ENCODE peak calls at places on chromosomes 6 and 20, in seven cellular contexts. P is HCT116, D is GM23338, S is neural progenitor cell, E is GM23248, N is MM.1S, R is hepatocyte. U is an unnamed sample.

GRCh38 chr6:121573466-121573865 is 138.0 kb downstream of the GJA1 start:
- DNase-seq in P (no peak), D (no peak), S (no peak), E (peak; percentile 29), N (no peak), R (no peak), U (no peak)

GRCh38 chr6:7154341-7155139 is 46.8 kb downstream of the RREB1 start:
- DNase-seq in P (no peak), D (no peak), S (no peak), E (no peak), N (no peak), R (no peak), U (no peak)

GRCh38 chr6:35919085-35919826 is 1.6 kb downstream of the SRPK1 start:
- DNase-seq in P (no peak), D (peak; percentile 52), S (peak; percentile 31), E (peak; percentile 60), N (peak; percentile 20), R (peak; percentile 19), U (peak; percentile 63)

GRCh38 chr6:142647436-142648389 is 297.3 kb downstream of the HIVEP2 start:
- DNase-seq in P (no peak), D (peak; percentile 49), S (peak; percentile 9), E (no peak), N (no peak), R (no peak), U (no peak)

GRCh38 chr6:28980797-28981390 is 24.2 kb downstream of the ZNF311 start:
- DNase-seq in P (peak; percentile 80), D (peak; percentile 91), S (peak; percentile 92), E (peak; percentile 90), N (peak; percentile 67), R (peak; percentile 90), U (peak; percentile 90)

GRCh38 chr6:17336425-17336824 is 55.3 kb downstream of the RBM24 start:
- DNase-seq in P (no peak), D (no peak), S (no peak), E (no peak), N (no peak), R (peak; percentile 6), U (no peak)

GRCh38 chr6:715709-716450 is 22.9 kb upstream of the EXOC2 start:
- DNase-seq in P (no peak), D (no peak), S (no peak), E (no peak), N (no peak), R (no peak), U (no peak)

GRCh38 chr6:127115032-127115661 is 3.3 kb upstream of the RSPO3 start:
- DNase-seq in P (no peak), D (no peak), S (no peak), E (peak; percentile 89), N (no peak), R (no peak), U (no peak)

GRCh38 chr6:125789576-125790402 is 971 bp upstream of the NCOA7 start:
- DNase-seq in P (no peak), D (peak; percentile 63), S (peak; percentile 59), E (peak; percentile 67), N (peak; percentile 58), R (peak; percentile 73), U (no peak)

GRCh38 chr6:16555550-16555949 is 205.7 kb downstream of the ATXN1 start:
- DNase-seq in P (no peak), D (no peak), S (no peak), E (no peak), N (no peak), R (no peak), U (no peak)

GRCh38 chr6:155837474-155837873 is 381.8 kb upstream of the NOX3 start:
- DNase-seq in P (no peak), D (no peak), S (no peak), E (no peak), N (no peak), R (no peak), U (no peak)

GRCh38 chr20:18288748-18289705 is 700 bp downstream of the ZNF133 start:
- DNase-seq in P (no peak), D (peak; percentile 57), S (peak; percentile 31), E (peak; percentile 66), N (no peak), R (peak; percentile 26), U (no peak)

GRCh38 chr6:107712523-107713213 is 111.4 kb downstream of the SCML4 start:
- DNase-seq in P (no peak), D (no peak), S (no peak), E (peak; percentile 67), N (peak; percentile 76), R (peak; percentile 35), U (no peak)

GRCh38 chr20:4453369-4453768 is 268.3 kb upstream of the PRND start:
- DNase-seq in P (no peak), D (no peak), S (no peak), E (no peak), N (no peak), R (no peak), U (no peak)

GRCh38 chr6:6891949-6892461 is 215.8 kb upstream of the RREB1 start:
- DNase-seq in P (no peak), D (no peak), S (no peak), E (peak; percentile 40), N (no peak), R (no peak), U (peak; percentile 30)

GRCh38 chr6:105363100-105363754 is 39.7 kb downstream of the PREP start:
- DNase-seq in P (no peak), D (peak; percentile 32), S (peak; percentile 47), E (peak; percentile 81), N (peak; percentile 15), R (peak; percentile 44), U (peak; percentile 52)

GRCh38 chr6:130893277-130893676 is 66.1 kb downstream of the SMLR1 start:
- DNase-seq in P (no peak), D (no peak), S (no peak), E (no peak), N (no peak), R (no peak), U (no peak)

GRCh38 chr6:113856571-113857564 is at the start of gene MARCKS:
- DNase-seq in P (peak; percentile 69), D (peak; percentile 94), S (peak; percentile 92), E (peak; percentile 98), N (peak; percentile 78), R (peak; percentile 96), U (peak; percentile 80)

GRCh38 chr6:5181494-5182287 is 79.1 kb downstream of the LYRM4 start:
- DNase-seq in P (no peak), D (no peak), S (no peak), E (no peak), N (no peak), R (peak; percentile 16), U (no peak)

GRCh38 chr20:43549416-43550136 is 9.3 kb upstream of the SGK2 start:
- DNase-seq in P (no peak), D (no peak), S (no peak), E (no peak), N (no peak), R (no peak), U (no peak)

GRCh38 chr20:25000268-25000801 is 7.8 kb upstream of the APMAP start:
- DNase-seq in P (no peak), D (no peak), S (no peak), E (peak; percentile 94), N (no peak), R (peak; percentile 55), U (peak; percentile 98)

GRCh38 chr6:90918361-90918760 is 331.5 kb upstream of the MAP3K7 start:
- DNase-seq in P (no peak), D (no peak), S (no peak), E (no peak), N (no peak), R (no peak), U (no peak)

GRCh38 chr6:33199687-33200233 is 705 bp downstream of the RXRB start:
- DNase-seq in P (peak; percentile 74), D (peak; percentile 92), S (peak; percentile 92), E (peak; percentile 76), N (peak; percentile 81), R (no peak), U (peak; percentile 74)

DNA sequence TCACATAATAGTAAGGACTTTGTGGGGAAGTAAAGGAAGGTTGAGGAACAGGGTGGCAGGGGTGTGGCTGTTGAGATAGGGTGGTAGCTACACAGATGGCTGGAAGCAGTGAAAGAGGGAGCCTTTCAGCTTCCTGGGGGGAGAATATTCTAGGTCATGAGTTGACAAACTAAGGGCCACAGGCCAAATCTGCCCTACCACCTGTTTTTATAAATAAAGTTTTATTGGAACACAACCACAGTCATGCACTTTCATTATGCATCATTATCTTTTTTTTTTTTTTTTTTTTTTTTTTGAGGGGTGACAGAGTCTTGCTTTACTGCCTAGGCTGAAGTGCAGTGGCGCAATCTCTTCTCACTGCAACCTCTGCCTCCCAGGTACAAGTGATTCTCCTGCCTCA is 243.1 kb downstream of the NFATC2 start:
- DNase-seq in P (no peak), D (no peak), S (no peak), E (no peak), N (no peak), R (no peak), U (no peak)
- TF ChIP-seq EZH2phosphoT487 in P (no peak), D (no peak), S (no peak), E (no peak), N (no peak), R (no peak), U (no peak)

GRCh38 chr6:30463651-30464618 is 25.4 kb upstream of the HLA-E start:
- DNase-seq in P (no peak), D (peak; percentile 53), S (no peak), E (peak; percentile 68), N (peak; percentile 76), R (no peak), U (peak; percentile 72)
- TF ChIP-seq EZH2 in P (no peak), D (no peak), S (peak; percentile 67), E (peak; percentile 60), N (no peak), R (no peak), U (no peak)

DNA sequence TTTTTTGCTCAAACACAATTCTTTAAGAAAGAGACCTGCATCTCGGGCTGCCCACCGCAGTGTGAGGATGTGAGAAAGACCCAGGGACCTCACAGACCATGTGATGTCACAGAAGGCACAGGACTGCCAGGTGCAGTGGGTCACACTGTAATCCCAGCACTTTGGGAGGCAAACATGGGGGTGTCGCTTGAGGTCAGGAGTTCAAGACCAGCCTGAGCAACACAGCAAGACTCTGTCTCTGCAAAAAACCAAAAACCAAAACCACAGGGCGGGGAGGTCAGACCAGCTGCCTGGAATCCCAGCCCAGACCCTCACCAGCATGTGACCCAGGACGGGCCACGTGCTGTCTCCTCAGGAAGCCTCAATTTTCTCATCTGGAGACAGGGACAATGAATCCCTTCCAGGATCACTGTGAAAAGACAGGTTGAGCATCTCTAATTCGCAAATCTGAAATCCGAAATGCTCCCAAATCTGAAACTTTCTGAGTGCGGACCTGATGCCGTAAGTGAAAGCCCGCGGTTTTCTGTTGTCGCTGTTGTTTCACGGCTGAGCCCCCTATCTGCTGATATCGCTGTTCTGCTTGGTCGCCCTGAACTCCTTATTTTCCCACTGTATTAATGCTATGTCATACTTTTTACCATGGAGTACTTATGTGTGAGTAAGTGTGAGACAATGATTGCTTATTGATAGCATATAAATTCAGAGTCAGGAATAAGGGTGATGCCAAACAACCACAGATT is 159.5 kb upstream of the PTPN1 start:
- DNase-seq in P (no peak), D (no peak), S (no peak), E (no peak), N (peak; percentile 63), R (no peak), U (no peak)
- TF ChIP-seq EZH2phosphoT487 in P (no peak), D (no peak), S (no peak), E (no peak), N (no peak), R (no peak), U (no peak)

DNA sequence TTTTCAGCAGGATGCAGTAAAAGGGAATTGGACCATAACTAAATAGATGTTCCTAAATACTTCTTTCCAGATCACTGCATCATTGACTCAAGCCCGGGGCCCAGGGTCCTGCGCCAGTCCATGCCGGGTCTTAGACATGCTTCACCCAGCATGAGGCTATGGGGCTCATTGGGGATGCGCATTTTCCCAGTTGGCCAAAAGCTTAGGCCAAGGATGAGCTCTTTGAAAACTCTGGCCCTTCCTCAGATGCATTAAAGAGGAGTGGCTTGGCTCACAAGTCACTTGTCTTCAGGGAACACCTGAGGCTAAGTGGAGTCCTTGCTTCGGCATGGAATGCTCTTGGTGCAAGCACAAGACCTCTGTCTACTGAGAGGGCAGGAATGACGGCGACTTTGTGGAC is 81.5 kb upstream of the CDH4 start:
- DNase-seq in P (no peak), D (peak; percentile 48), S (peak; percentile 20), E (no peak), N (no peak), R (no peak), U (no peak)
- TF ChIP-seq EZH2 in P (no peak), D (no peak), S (no peak), E (no peak), N (no peak), R (no peak), U (no peak)